ENCODE peak calls at places on chromosomes 13 and 19, in seven cellular contexts. One of them, this sample, is unnamed.

GRCh38 chr13:113864303-113864890 is 521 bp upstream of the GAS6 start:
- DNase-seq in lung microvascular endothelial cell: no peak
- DNase-seq in MV-4-11: no peak
- DNase-seq in A549: no peak
- DNase-seq in epithelial cell of esophagus: peak; percentile 32
- DNase-seq in NCI-H69: peak; percentile 19
- DNase-seq in C1 segment of cervical spinal cord: no peak
- DNase-seq in this sample: peak; percentile 68

GRCh38 chr19:58558066-58558622 is at the start of gene UBE2M:
- DNase-seq in lung microvascular endothelial cell: peak; percentile 68
- DNase-seq in MV-4-11: no peak
- DNase-seq in A549: peak; percentile 42
- DNase-seq in epithelial cell of esophagus: peak; percentile 68
- DNase-seq in NCI-H69: no peak
- DNase-seq in C1 segment of cervical spinal cord: no peak
- DNase-seq in this sample: no peak

GRCh38 chr19:41991025-41991424 is 3.0 kb downstream of the ATP1A3 start:
- DNase-seq in lung microvascular endothelial cell: no peak
- DNase-seq in MV-4-11: no peak
- DNase-seq in A549: peak; percentile 51
- DNase-seq in epithelial cell of esophagus: no peak
- DNase-seq in NCI-H69: no peak
- DNase-seq in C1 segment of cervical spinal cord: no peak
- DNase-seq in this sample: no peak

GRCh38 chr19:1860133-1860775 is 3.1 kb downstream of the KLF16 start:
- DNase-seq in lung microvascular endothelial cell: peak; percentile 71
- DNase-seq in MV-4-11: peak; percentile 31
- DNase-seq in A549: peak; percentile 79
- DNase-seq in epithelial cell of esophagus: peak; percentile 61
- DNase-seq in NCI-H69: peak; percentile 86
- DNase-seq in C1 segment of cervical spinal cord: peak; percentile 25
- DNase-seq in this sample: no peak

GRCh38 chr13:33611016-33611805 is 206.7 kb upstream of the RFC3 start:
- DNase-seq in lung microvascular endothelial cell: peak; percentile 52
- DNase-seq in MV-4-11: no peak
- DNase-seq in A549: no peak
- DNase-seq in epithelial cell of esophagus: peak; percentile 61
- DNase-seq in NCI-H69: peak; percentile 88
- DNase-seq in C1 segment of cervical spinal cord: peak; percentile 82
- DNase-seq in this sample: no peak

GRCh38 chr19:10815969-10816635 is 19.9 kb downstream of the TMED1 start:
- DNase-seq in lung microvascular endothelial cell: no peak
- DNase-seq in MV-4-11: no peak
- DNase-seq in A549: no peak
- DNase-seq in epithelial cell of esophagus: no peak
- DNase-seq in NCI-H69: no peak
- DNase-seq in C1 segment of cervical spinal cord: no peak
- DNase-seq in this sample: no peak

GRCh38 chr19:35995655-35995993 is 636 bp downstream of the SDHAF1 start:
- DNase-seq in lung microvascular endothelial cell: peak; percentile 30
- DNase-seq in MV-4-11: peak; percentile 41
- DNase-seq in A549: peak; percentile 69
- DNase-seq in epithelial cell of esophagus: peak; percentile 36
- DNase-seq in NCI-H69: peak; percentile 61
- DNase-seq in C1 segment of cervical spinal cord: peak; percentile 11
- DNase-seq in this sample: peak; percentile 44

GRCh38 chr19:33394006-33394722 is 20.7 kb downstream of the CEBPG start:
- DNase-seq in lung microvascular endothelial cell: peak; percentile 30
- DNase-seq in MV-4-11: peak; percentile 87
- DNase-seq in A549: no peak
- DNase-seq in epithelial cell of esophagus: peak; percentile 68
- DNase-seq in NCI-H69: no peak
- DNase-seq in C1 segment of cervical spinal cord: no peak
- DNase-seq in this sample: peak; percentile 75

GRCh38 chr13:113917523-113918371 is 53.9 kb upstream of the GAS6 start:
- DNase-seq in lung microvascular endothelial cell: no peak
- DNase-seq in MV-4-11: no peak
- DNase-seq in A549: no peak
- DNase-seq in epithelial cell of esophagus: no peak
- DNase-seq in NCI-H69: no peak
- DNase-seq in C1 segment of cervical spinal cord: no peak
- DNase-seq in this sample: no peak

GRCh38 chr19:29831041-29831548 is 19.3 kb downstream of the CCNE1 start:
- DNase-seq in lung microvascular endothelial cell: no peak
- DNase-seq in MV-4-11: no peak
- DNase-seq in A549: peak; percentile 71
- DNase-seq in epithelial cell of esophagus: peak; percentile 88
- DNase-seq in NCI-H69: peak; percentile 50
- DNase-seq in C1 segment of cervical spinal cord: no peak
- DNase-seq in this sample: peak; percentile 63

GRCh38 chr13:40665061-40665753 is 1.2 kb downstream of the FOXO1 start:
- DNase-seq in lung microvascular endothelial cell: no peak
- DNase-seq in MV-4-11: no peak
- DNase-seq in A549: peak; percentile 42
- DNase-seq in epithelial cell of esophagus: peak; percentile 43
- DNase-seq in NCI-H69: peak; percentile 23
- DNase-seq in C1 segment of cervical spinal cord: peak; percentile 73
- DNase-seq in this sample: peak; percentile 52

GRCh38 chr13:40670307-40670706 is 3.9 kb upstream of the FOXO1 start:
- DNase-seq in lung microvascular endothelial cell: no peak
- DNase-seq in MV-4-11: no peak
- DNase-seq in A549: no peak
- DNase-seq in epithelial cell of esophagus: no peak
- DNase-seq in NCI-H69: no peak
- DNase-seq in C1 segment of cervical spinal cord: no peak
- DNase-seq in this sample: no peak

GRCh38 chr19:38329651-38330050 is 6.0 kb upstream of the CATSPERG start:
- DNase-seq in lung microvascular endothelial cell: no peak
- DNase-seq in MV-4-11: no peak
- DNase-seq in A549: no peak
- DNase-seq in epithelial cell of esophagus: no peak
- DNase-seq in NCI-H69: no peak
- DNase-seq in C1 segment of cervical spinal cord: no peak
- DNase-seq in this sample: no peak

GRCh38 chr19:14333101-14333871 is 48.0 kb upstream of the ADGRE5 start:
- DNase-seq in lung microvascular endothelial cell: no peak
- DNase-seq in MV-4-11: no peak
- DNase-seq in A549: peak; percentile 61
- DNase-seq in epithelial cell of esophagus: peak; percentile 24
- DNase-seq in NCI-H69: no peak
- DNase-seq in C1 segment of cervical spinal cord: no peak
- DNase-seq in this sample: no peak

GRCh38 chr19:18762125-18763023 is 28.7 kb downstream of the COMP start:
- DNase-seq in lung microvascular endothelial cell: peak; percentile 32
- DNase-seq in MV-4-11: peak; percentile 36
- DNase-seq in A549: no peak
- DNase-seq in epithelial cell of esophagus: peak; percentile 85
- DNase-seq in NCI-H69: peak; percentile 98
- DNase-seq in C1 segment of cervical spinal cord: peak; percentile 30
- DNase-seq in this sample: peak; percentile 94

GRCh38 chr13:59521549-59521948 is 642.2 kb downstream of the DIAPH3 start:
- DNase-seq in lung microvascular endothelial cell: no peak
- DNase-seq in MV-4-11: no peak
- DNase-seq in A549: no peak
- DNase-seq in epithelial cell of esophagus: no peak
- DNase-seq in NCI-H69: no peak
- DNase-seq in C1 segment of cervical spinal cord: no peak
- DNase-seq in this sample: no peak

GRCh38 chr13:113121928-113122420 is 625 bp upstream of the F10 start:
- DNase-seq in lung microvascular endothelial cell: no peak
- DNase-seq in MV-4-11: no peak
- DNase-seq in A549: no peak
- DNase-seq in epithelial cell of esophagus: no peak
- DNase-seq in NCI-H69: no peak
- DNase-seq in C1 segment of cervical spinal cord: no peak
- DNase-seq in this sample: no peak

GRCh38 chr19:37876047-37876446 is 30.3 kb downstream of the WDR87 start:
- DNase-seq in lung microvascular endothelial cell: no peak
- DNase-seq in MV-4-11: no peak
- DNase-seq in A549: no peak
- DNase-seq in epithelial cell of esophagus: no peak
- DNase-seq in NCI-H69: no peak
- DNase-seq in C1 segment of cervical spinal cord: no peak
- DNase-seq in this sample: no peak

GRCh38 chr13:44549461-44549860 is 26.7 kb downstream of the TSC22D1 start:
- DNase-seq in lung microvascular endothelial cell: no peak
- DNase-seq in MV-4-11: no peak
- DNase-seq in A549: no peak
- DNase-seq in epithelial cell of esophagus: no peak
- DNase-seq in NCI-H69: no peak
- DNase-seq in C1 segment of cervical spinal cord: no peak
- DNase-seq in this sample: no peak

GRCh38 chr13:111865826-111866225 is 201.1 kb upstream of the SOX1 start:
- DNase-seq in lung microvascular endothelial cell: no peak
- DNase-seq in MV-4-11: no peak
- DNase-seq in A549: no peak
- DNase-seq in epithelial cell of esophagus: no peak
- DNase-seq in NCI-H69: no peak
- DNase-seq in C1 segment of cervical spinal cord: no peak
- DNase-seq in this sample: no peak

GRCh38 chr13:76886292-76887061 is at the start of gene KCTD12:
- DNase-seq in lung microvascular endothelial cell: peak; percentile 93
- DNase-seq in MV-4-11: peak; percentile 64
- DNase-seq in A549: peak; percentile 72
- DNase-seq in epithelial cell of esophagus: peak; percentile 79
- DNase-seq in NCI-H69: peak; percentile 83
- DNase-seq in C1 segment of cervical spinal cord: peak; percentile 69
- DNase-seq in this sample: peak; percentile 78

GRCh38 chr19:5035817-5036732 is 67.2 kb downstream of the KDM4B start:
- DNase-seq in lung microvascular endothelial cell: no peak
- DNase-seq in MV-4-11: no peak
- DNase-seq in A549: no peak
- DNase-seq in epithelial cell of esophagus: no peak
- DNase-seq in NCI-H69: no peak
- DNase-seq in C1 segment of cervical spinal cord: peak; percentile 29
- DNase-seq in this sample: no peak

GRCh38 chr19:49222011-49222410 is 64.4 kb downstream of the TRPM4 start:
- DNase-seq in lung microvascular endothelial cell: no peak
- DNase-seq in MV-4-11: no peak
- DNase-seq in A549: no peak
- DNase-seq in epithelial cell of esophagus: no peak
- DNase-seq in NCI-H69: no peak
- DNase-seq in C1 segment of cervical spinal cord: no peak
- DNase-seq in this sample: no peak

GRCh38 chr13:43489168-43489730 is 297.5 kb downstream of the ENOX1 start:
- DNase-seq in lung microvascular endothelial cell: no peak
- DNase-seq in MV-4-11: no peak
- DNase-seq in A549: no peak
- DNase-seq in epithelial cell of esophagus: no peak
- DNase-seq in NCI-H69: peak; percentile 6
- DNase-seq in C1 segment of cervical spinal cord: no peak
- DNase-seq in this sample: no peak

GRCh38 chr19:14349426-14349825 is 31.8 kb upstream of the ADGRE5 start:
- DNase-seq in lung microvascular endothelial cell: no peak
- DNase-seq in MV-4-11: no peak
- DNase-seq in A549: no peak
- DNase-seq in epithelial cell of esophagus: no peak
- DNase-seq in NCI-H69: no peak
- DNase-seq in C1 segment of cervical spinal cord: no peak
- DNase-seq in this sample: no peak

GRCh38 chr13:75417647-75418046 is 64.3 kb downstream of the TBC1D4 start:
- DNase-seq in lung microvascular endothelial cell: no peak
- DNase-seq in MV-4-11: peak; percentile 8
- DNase-seq in A549: no peak
- DNase-seq in epithelial cell of esophagus: peak; percentile 52
- DNase-seq in NCI-H69: no peak
- DNase-seq in C1 segment of cervical spinal cord: no peak
- DNase-seq in this sample: peak; percentile 84

GRCh38 chr19:32404939-32405430 is 585 bp upstream of the DPY19L3 start:
- DNase-seq in lung microvascular endothelial cell: peak; percentile 58
- DNase-seq in MV-4-11: no peak
- DNase-seq in A549: no peak
- DNase-seq in epithelial cell of esophagus: peak; percentile 24
- DNase-seq in NCI-H69: peak; percentile 85
- DNase-seq in C1 segment of cervical spinal cord: peak; percentile 85
- DNase-seq in this sample: no peak

GRCh38 chr13:74866151-74866550 is 615.8 kb downstream of the TBC1D4 start:
- DNase-seq in lung microvascular endothelial cell: no peak
- DNase-seq in MV-4-11: no peak
- DNase-seq in A549: no peak
- DNase-seq in epithelial cell of esophagus: no peak
- DNase-seq in NCI-H69: no peak
- DNase-seq in C1 segment of cervical spinal cord: no peak
- DNase-seq in this sample: no peak

GRCh38 chr13:114179087-114179658 is at the start of gene CFAP97D2:
- DNase-seq in lung microvascular endothelial cell: no peak
- DNase-seq in MV-4-11: no peak
- DNase-seq in A549: no peak
- DNase-seq in epithelial cell of esophagus: no peak
- DNase-seq in NCI-H69: no peak
- DNase-seq in C1 segment of cervical spinal cord: no peak
- DNase-seq in this sample: no peak

GRCh38 chr13:31242935-31243334 is 43.2 kb downstream of the B3GLCT start:
- DNase-seq in lung microvascular endothelial cell: no peak
- DNase-seq in MV-4-11: no peak
- DNase-seq in A549: no peak
- DNase-seq in epithelial cell of esophagus: no peak
- DNase-seq in NCI-H69: no peak
- DNase-seq in C1 segment of cervical spinal cord: no peak
- DNase-seq in this sample: no peak

GRCh38 chr19:10408511-10409291 is 5.4 kb upstream of the CDC37 start:
- DNase-seq in lung microvascular endothelial cell: no peak
- DNase-seq in MV-4-11: peak; percentile 98
- DNase-seq in A549: no peak
- DNase-seq in epithelial cell of esophagus: no peak
- DNase-seq in NCI-H69: no peak
- DNase-seq in C1 segment of cervical spinal cord: peak; percentile 26
- DNase-seq in this sample: no peak

GRCh38 chr13:24649685-24650038 is 30.5 kb upstream of the ATP12A start:
- DNase-seq in lung microvascular endothelial cell: no peak
- DNase-seq in MV-4-11: no peak
- DNase-seq in A549: no peak
- DNase-seq in epithelial cell of esophagus: no peak
- DNase-seq in NCI-H69: no peak
- DNase-seq in C1 segment of cervical spinal cord: no peak
- DNase-seq in this sample: no peak

GRCh38 chr19:3465552-3465951 is 14.8 kb downstream of the SMIM24 start:
- DNase-seq in lung microvascular endothelial cell: no peak
- DNase-seq in MV-4-11: no peak
- DNase-seq in A549: no peak
- DNase-seq in epithelial cell of esophagus: no peak
- DNase-seq in NCI-H69: no peak
- DNase-seq in C1 segment of cervical spinal cord: no peak
- DNase-seq in this sample: no peak

GRCh38 chr19:51712461-51713081 is 11.2 kb downstream of the HAS1 start:
- DNase-seq in lung microvascular endothelial cell: peak; percentile 39
- DNase-seq in MV-4-11: peak; percentile 34
- DNase-seq in A549: peak; percentile 83
- DNase-seq in epithelial cell of esophagus: peak; percentile 80
- DNase-seq in NCI-H69: peak; percentile 71
- DNase-seq in C1 segment of cervical spinal cord: no peak
- DNase-seq in this sample: peak; percentile 69

This sample was measured in mammary epithelial cell.